ENCODE peak calls at places on chromosomes 13 and 19, in six cellular contexts. One of them, this sample, is unnamed.

GRCh38 chr13:110683203-110683883 is 22.6 kb downstream of the CARS2 start:
- DNase-seq in astrocyte: no peak
- DNase-seq in A549: peak
- DNase-seq in DND-41: no peak
- DNase-seq in fibroblast of lung: peak
- DNase-seq in endothelial cell of umbilical vein: peak
- DNase-seq in this sample: peak

GRCh38 chr19:46295401-46296308 is 1.2 kb upstream of the HIF3A start:
- DNase-seq in astrocyte: no peak
- DNase-seq in A549: peak
- DNase-seq in DND-41: no peak
- DNase-seq in fibroblast of lung: no peak
- DNase-seq in endothelial cell of umbilical vein: no peak
- DNase-seq in this sample: no peak

GRCh38 chr19:22144394-22144793 is 52.4 kb downstream of the ZNF676 start:
- DNase-seq in astrocyte: peak
- DNase-seq in A549: peak
- DNase-seq in DND-41: peak
- DNase-seq in fibroblast of lung: peak
- DNase-seq in endothelial cell of umbilical vein: no peak
- DNase-seq in this sample: no peak

GRCh38 chr19:48772503-48772953 is 17.2 kb downstream of the FGF21 start:
- DNase-seq in astrocyte: no peak
- DNase-seq in A549: no peak
- DNase-seq in DND-41: no peak
- DNase-seq in fibroblast of lung: no peak
- DNase-seq in endothelial cell of umbilical vein: peak
- DNase-seq in this sample: no peak

GRCh38 chr19:36115453-36116343 is at the start of gene TBCB:
- DNase-seq in astrocyte: peak
- DNase-seq in A549: peak
- DNase-seq in DND-41: no peak
- DNase-seq in fibroblast of lung: peak
- DNase-seq in endothelial cell of umbilical vein: peak
- DNase-seq in this sample: no peak

GRCh38 chr13:36332986-36333385 is 13.2 kb downstream of the SPART start:
- DNase-seq in astrocyte: no peak
- DNase-seq in A549: no peak
- DNase-seq in DND-41: no peak
- DNase-seq in fibroblast of lung: peak
- DNase-seq in endothelial cell of umbilical vein: peak
- DNase-seq in this sample: peak

GRCh38 chr13:79307866-79308298 is 98.2 kb downstream of the RBM26 start:
- DNase-seq in astrocyte: peak
- DNase-seq in A549: peak
- DNase-seq in DND-41: peak
- DNase-seq in fibroblast of lung: peak
- DNase-seq in endothelial cell of umbilical vein: no peak
- DNase-seq in this sample: peak

GRCh38 chr19:58203814-58204475 is 21.1 kb downstream of the ZNF274 start:
- DNase-seq in astrocyte: no peak
- DNase-seq in A549: no peak
- DNase-seq in DND-41: no peak
- DNase-seq in fibroblast of lung: peak
- DNase-seq in endothelial cell of umbilical vein: no peak
- DNase-seq in this sample: no peak

GRCh38 chr13:59478908-59479307 is 684.8 kb downstream of the DIAPH3 start:
- DNase-seq in astrocyte: no peak
- DNase-seq in A549: no peak
- DNase-seq in DND-41: no peak
- DNase-seq in fibroblast of lung: no peak
- DNase-seq in endothelial cell of umbilical vein: no peak
- DNase-seq in this sample: no peak

GRCh38 chr19:10966809-10967208 is 6.0 kb downstream of the SMARCA4 start:
- DNase-seq in astrocyte: no peak
- DNase-seq in A549: no peak
- DNase-seq in DND-41: no peak
- DNase-seq in fibroblast of lung: no peak
- DNase-seq in endothelial cell of umbilical vein: no peak
- DNase-seq in this sample: no peak

GRCh38 chr19:36140289-36141038 is 598 bp downstream of the CAPNS1 start:
- DNase-seq in astrocyte: peak
- DNase-seq in A549: peak
- DNase-seq in DND-41: peak
- DNase-seq in fibroblast of lung: peak
- DNase-seq in endothelial cell of umbilical vein: peak
- DNase-seq in this sample: peak

GRCh38 chr13:42720116-42720857 is 61.1 kb upstream of the FAM216B start:
- DNase-seq in astrocyte: peak
- DNase-seq in A549: peak
- DNase-seq in DND-41: no peak
- DNase-seq in fibroblast of lung: peak
- DNase-seq in endothelial cell of umbilical vein: peak
- DNase-seq in this sample: peak

GRCh38 chr13:19153782-19154450 is 27.7 kb downstream of the TUBA3C start:
- DNase-seq in astrocyte: no peak
- DNase-seq in A549: peak
- DNase-seq in DND-41: no peak
- DNase-seq in fibroblast of lung: no peak
- DNase-seq in endothelial cell of umbilical vein: no peak
- DNase-seq in this sample: no peak

GRCh38 chr19:39389621-39390414 is 1.1 kb downstream of the PAF1 start:
- DNase-seq in astrocyte: no peak
- DNase-seq in A549: no peak
- DNase-seq in DND-41: no peak
- DNase-seq in fibroblast of lung: no peak
- DNase-seq in endothelial cell of umbilical vein: no peak
- DNase-seq in this sample: no peak

GRCh38 chr19:29896790-29897189 is 45.2 kb upstream of the URI1 start:
- DNase-seq in astrocyte: no peak
- DNase-seq in A549: no peak
- DNase-seq in DND-41: no peak
- DNase-seq in fibroblast of lung: no peak
- DNase-seq in endothelial cell of umbilical vein: no peak
- DNase-seq in this sample: no peak

GRCh38 chr13:83666126-83666525 is 216.1 kb downstream of the SLITRK1 start:
- DNase-seq in astrocyte: peak
- DNase-seq in A549: no peak
- DNase-seq in DND-41: no peak
- DNase-seq in fibroblast of lung: peak
- DNase-seq in endothelial cell of umbilical vein: no peak
- DNase-seq in this sample: no peak

GRCh38 chr13:27122036-27122435 is 49.6 kb downstream of the USP12 start:
- DNase-seq in astrocyte: no peak
- DNase-seq in A549: no peak
- DNase-seq in DND-41: no peak
- DNase-seq in fibroblast of lung: no peak
- DNase-seq in endothelial cell of umbilical vein: no peak
- DNase-seq in this sample: no peak

GRCh38 chr13:27124571-27124970 is 47.0 kb downstream of the USP12 start:
- DNase-seq in astrocyte: no peak
- DNase-seq in A549: no peak
- DNase-seq in DND-41: no peak
- DNase-seq in fibroblast of lung: no peak
- DNase-seq in endothelial cell of umbilical vein: no peak
- DNase-seq in this sample: no peak

GRCh38 chr13:27126877-27127276 is 44.7 kb downstream of the USP12 start:
- DNase-seq in astrocyte: no peak
- DNase-seq in A549: no peak
- DNase-seq in DND-41: no peak
- DNase-seq in fibroblast of lung: no peak
- DNase-seq in endothelial cell of umbilical vein: no peak
- DNase-seq in this sample: no peak

GRCh38 chr13:27128825-27129627 is 42.6 kb downstream of the USP12 start:
- DNase-seq in astrocyte: no peak
- DNase-seq in A549: no peak
- DNase-seq in DND-41: no peak
- DNase-seq in fibroblast of lung: no peak
- DNase-seq in endothelial cell of umbilical vein: no peak
- DNase-seq in this sample: no peak

GRCh38 chr13:27125357-27126282 is 46.0 kb downstream of the USP12 start:
- DNase-seq in astrocyte: no peak
- DNase-seq in A549: no peak
- DNase-seq in DND-41: no peak
- DNase-seq in fibroblast of lung: no peak
- DNase-seq in endothelial cell of umbilical vein: no peak
- DNase-seq in this sample: peak
- TF ChIP-seq CTCF in astrocyte: no peak
- TF ChIP-seq CTCF in A549: no peak
- TF ChIP-seq CTCF in DND-41: no peak
- TF ChIP-seq CTCF in fibroblast of lung: no peak
- TF ChIP-seq CTCF in endothelial cell of umbilical vein: no peak
- TF ChIP-seq CTCF in this sample: no peak

GRCh38 chr13:28531956-28532225 is 37.0 kb upstream of the FLT1 start:
- DNase-seq in astrocyte: no peak
- DNase-seq in A549: no peak
- DNase-seq in DND-41: no peak
- DNase-seq in fibroblast of lung: no peak
- DNase-seq in endothelial cell of umbilical vein: no peak
- DNase-seq in this sample: no peak

GRCh38 chr13:28533049-28533436 is 38.1 kb upstream of the FLT1 start:
- DNase-seq in astrocyte: no peak
- DNase-seq in A549: no peak
- DNase-seq in DND-41: no peak
- DNase-seq in fibroblast of lung: no peak
- DNase-seq in endothelial cell of umbilical vein: no peak
- DNase-seq in this sample: no peak

GRCh38 chr13:28533441-28534166 is 38.7 kb upstream of the FLT1 start:
- DNase-seq in astrocyte: no peak
- DNase-seq in A549: no peak
- DNase-seq in DND-41: no peak
- DNase-seq in fibroblast of lung: no peak
- DNase-seq in endothelial cell of umbilical vein: no peak
- DNase-seq in this sample: no peak

GRCh38 chr13:28531195-28531955 is 36.4 kb upstream of the FLT1 start:
- DNase-seq in astrocyte: no peak
- DNase-seq in A549: no peak
- DNase-seq in DND-41: no peak
- DNase-seq in fibroblast of lung: peak
- DNase-seq in endothelial cell of umbilical vein: peak
- DNase-seq in this sample: no peak

GRCh38 chr13:28532226-28533048 is 37.5 kb upstream of the FLT1 start:
- DNase-seq in astrocyte: no peak
- DNase-seq in A549: no peak
- DNase-seq in DND-41: no peak
- DNase-seq in fibroblast of lung: no peak
- DNase-seq in endothelial cell of umbilical vein: peak
- DNase-seq in this sample: no peak
- H3K4me3 ChIP-seq in astrocyte: peak
- H3K4me3 ChIP-seq in A549: peak
- H3K4me3 ChIP-seq in DND-41: no peak
- H3K4me3 ChIP-seq in fibroblast of lung: peak
- H3K4me3 ChIP-seq in endothelial cell of umbilical vein: peak
- H3K4me3 ChIP-seq in this sample: peak

DNA sequence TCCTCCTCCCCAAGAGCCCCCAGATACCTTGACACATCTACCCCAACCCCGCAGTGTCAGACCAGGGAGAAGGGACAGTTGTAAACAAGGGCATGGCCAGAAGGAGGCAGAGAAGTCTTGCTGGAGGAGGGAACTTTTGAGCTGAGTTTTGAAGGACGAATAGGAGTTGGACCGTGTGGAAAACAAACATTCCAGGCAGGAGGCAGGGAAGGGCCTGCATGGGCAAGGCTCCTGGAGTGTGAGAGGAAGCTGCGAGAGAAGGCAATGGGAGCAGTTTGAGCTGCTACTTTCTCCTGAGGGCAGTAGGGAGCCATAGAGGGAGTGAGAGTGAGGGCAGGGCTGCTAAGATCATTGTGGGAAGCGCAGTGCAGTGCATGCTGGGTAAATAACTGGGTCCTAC is 23.3 kb downstream of the IL12RB1 start:
- DNase-seq in astrocyte: no peak
- DNase-seq in A549: peak
- DNase-seq in DND-41: no peak
- DNase-seq in fibroblast of lung: no peak
- DNase-seq in endothelial cell of umbilical vein: no peak
- DNase-seq in this sample: peak
- TF ChIP-seq CTCF in astrocyte: no peak
- TF ChIP-seq CTCF in A549: peak
- TF ChIP-seq CTCF in DND-41: no peak
- TF ChIP-seq CTCF in fibroblast of lung: no peak
- TF ChIP-seq CTCF in endothelial cell of umbilical vein: peak
- TF ChIP-seq CTCF in this sample: peak

GRCh38 chr19:4061683-4062575 is 4.8 kb downstream of the ZBTB7A start:
- DNase-seq in astrocyte: no peak
- DNase-seq in A549: no peak
- DNase-seq in DND-41: no peak
- DNase-seq in fibroblast of lung: no peak
- DNase-seq in endothelial cell of umbilical vein: no peak
- DNase-seq in this sample: peak

GRCh38 chr19:4061178-4061682 is 5.5 kb downstream of the ZBTB7A start:
- DNase-seq in astrocyte: no peak
- DNase-seq in A549: peak
- DNase-seq in DND-41: no peak
- DNase-seq in fibroblast of lung: no peak
- DNase-seq in endothelial cell of umbilical vein: no peak
- DNase-seq in this sample: peak

GRCh38 chr19:4064073-4064550 is 2.6 kb downstream of the ZBTB7A start:
- DNase-seq in astrocyte: no peak
- DNase-seq in A549: no peak
- DNase-seq in DND-41: no peak
- DNase-seq in fibroblast of lung: no peak
- DNase-seq in endothelial cell of umbilical vein: peak
- DNase-seq in this sample: no peak

GRCh38 chr19:4063369-4064072 is 3.2 kb downstream of the ZBTB7A start:
- DNase-seq in astrocyte: no peak
- DNase-seq in A549: peak
- DNase-seq in DND-41: no peak
- DNase-seq in fibroblast of lung: no peak
- DNase-seq in endothelial cell of umbilical vein: peak
- DNase-seq in this sample: no peak

GRCh38 chr19:4062576-4063368 is 3.9 kb downstream of the ZBTB7A start:
- DNase-seq in astrocyte: no peak
- DNase-seq in A549: no peak
- DNase-seq in DND-41: no peak
- DNase-seq in fibroblast of lung: no peak
- DNase-seq in endothelial cell of umbilical vein: no peak
- DNase-seq in this sample: no peak
- H3K4me3 ChIP-seq in astrocyte: peak
- H3K4me3 ChIP-seq in A549: peak
- H3K4me3 ChIP-seq in DND-41: no peak
- H3K4me3 ChIP-seq in fibroblast of lung: peak
- H3K4me3 ChIP-seq in endothelial cell of umbilical vein: no peak
- H3K4me3 ChIP-seq in this sample: peak

This sample was measured in bronchial epithelial cell.